ENCODE peak calls at places on chromosomes 7 and 10, in five cellular contexts. H is GM23248, F is GM23338, K is hepatocyte, G is PC-9. B is an unnamed sample.

GRCh38 chr7:43443380-43443779 is 139.5 kb upstream of the STK17A start:
- DNase-seq in H (no peak), F (no peak), K (no peak), G (no peak), B (no peak)

GRCh38 chr7:112173214-112173905 is 32.8 kb downstream of the DOCK4 start:
- DNase-seq in H (no peak), F (no peak), K (no peak), G (no peak), B (no peak)

GRCh38 chr10:72846225-72846624 is 47.3 kb upstream of the OIT3 start:
- DNase-seq in H (peak; percentile 79), F (no peak), K (no peak), G (peak; percentile 50), B (no peak)

GRCh38 chr10:93518531-93518930 is 22.1 kb downstream of the CEP55 start:
- DNase-seq in H (no peak), F (no peak), K (no peak), G (no peak), B (no peak)

GRCh38 chr7:105718511-105718925 is 137.2 kb upstream of the EFCAB10 start:
- DNase-seq in H (no peak), F (no peak), K (no peak), G (peak; percentile 97), B (no peak)

GRCh38 chr7:75957021-75957736 is 37.2 kb downstream of the TMEM120A start:
- DNase-seq in H (no peak), F (peak; percentile 78), K (peak; percentile 59), G (peak; percentile 94), B (no peak)

GRCh38 chr10:74882831-74883230 is 56.4 kb downstream of the KAT6B start:
- DNase-seq in H (peak; percentile 45), F (no peak), K (no peak), G (no peak), B (no peak)

GRCh38 chr7:127983804-127984332 is 47.4 kb downstream of the LRRC4 start:
- DNase-seq in H (peak; percentile 45), F (no peak), K (peak; percentile 49), G (peak; percentile 8), B (no peak)

GRCh38 chr7:148669907-148670306 is 28.8 kb upstream of the CUL1 start:
- DNase-seq in H (no peak), F (no peak), K (no peak), G (no peak), B (no peak)

GRCh38 chr7:91550931-91551330 is 286.7 kb downstream of the FZD1 start:
- DNase-seq in H (no peak), F (no peak), K (no peak), G (no peak), B (no peak)

GRCh38 chr7:149714910-149715471 is 58.4 kb downstream of the ZNF467 start:
- DNase-seq in H (peak; percentile 49), F (no peak), K (no peak), G (no peak), B (no peak)

GRCh38 chr7:14196555-14196954 is 207.1 kb upstream of the ETV1 start:
- DNase-seq in H (peak; percentile 65), F (no peak), K (no peak), G (no peak), B (no peak)

GRCh38 chr10:71079761-71080380 is 132.5 kb upstream of the UNC5B start:
- DNase-seq in H (no peak), F (no peak), K (no peak), G (no peak), B (no peak)

GRCh38 chr10:113153493-113154127 is 203.6 kb downstream of the TCF7L2 start:
- DNase-seq in H (peak; percentile 9), F (no peak), K (no peak), G (no peak), B (no peak)

GRCh38 chr7:29193316-29194205 is 1.0 kb upstream of the CHN2 start:
- DNase-seq in H (peak; percentile 5), F (peak; percentile 45), K (peak; percentile 32), G (no peak), B (no peak)

GRCh38 chr10:74153123-74153522 is 2.1 kb downstream of the ADK start:
- DNase-seq in H (peak; percentile 72), F (peak; percentile 68), K (no peak), G (no peak), B (no peak)

GRCh38 chr10:125379592-125379991 is 219.2 kb upstream of the CTBP2 start:
- DNase-seq in H (no peak), F (no peak), K (no peak), G (no peak), B (no peak)

GRCh38 chr7:148962823-148963582 is 65.3 kb downstream of the PDIA4 start:
- DNase-seq in H (peak; percentile 82), F (peak; percentile 62), K (peak; percentile 78), G (peak; percentile 62), B (peak; percentile 78)

GRCh38 chr10:132891994-132892393 is 50.4 kb downstream of the CFAP46 start:
- DNase-seq in H (peak; percentile 78), F (no peak), K (peak; percentile 62), G (no peak), B (no peak)

GRCh38 chr10:24844742-24845141 is 107.7 kb downstream of the PRTFDC1 start:
- DNase-seq in H (no peak), F (no peak), K (no peak), G (no peak), B (no peak)
- H3K9me2 ChIP-seq in H (no peaks in the 10 kb centered on the region), F (no peaks in the 10 kb centered on the region), K (no peaks in the 10 kb centered on the region), G (no peaks in the 10 kb centered on the region), B (no peaks in the 10 kb centered on the region)

GRCh38 chr7:1385086-1385808 is 74.0 kb downstream of the MICALL2 start:
- DNase-seq in H (no peak), F (no peak), K (no peak), G (no peak), B (no peak)
- H3K79me2 ChIP-seq in H (no peaks in the 10 kb centered on the region), F (no peaks in the 10 kb centered on the region), K (no peaks in the 10 kb centered on the region), G (no peaks in the 10 kb centered on the region), B (no peaks in the 10 kb centered on the region)

DNA sequence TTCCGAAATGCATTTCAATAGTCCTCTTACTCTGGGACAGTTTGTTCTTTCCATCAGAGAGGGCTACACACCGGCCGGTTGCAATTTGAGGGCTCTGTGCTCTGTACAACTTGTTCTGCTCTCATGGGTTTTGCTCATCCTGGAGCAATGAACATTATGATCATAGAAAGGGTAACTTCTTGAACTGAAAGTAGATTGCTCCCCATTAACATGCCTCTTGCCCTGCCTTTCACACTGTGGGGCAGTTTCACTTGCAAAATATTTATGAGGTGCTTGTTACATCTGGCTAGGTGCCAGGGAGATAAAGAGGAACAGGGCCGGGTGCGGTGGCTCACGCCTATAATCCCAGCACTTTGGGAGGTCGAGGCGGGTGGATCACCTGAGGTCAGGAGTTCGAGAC is 97.3 kb upstream of the MPP7 start:
- DNase-seq in H (no peak), F (no peak), K (no peak), G (no peak), B (no peak)
- H3K9me2 ChIP-seq in H (no peaks in the 10 kb centered on the region), F (no peaks in the 10 kb centered on the region), K (no peaks in the 10 kb centered on the region), G (no peaks in the 10 kb centered on the region), B (no peaks in the 10 kb centered on the region)

GRCh38 chr7:130933919-130934318 is 199.9 kb upstream of the KLF14 start:
- DNase-seq in H (no peak), F (no peak), K (no peak), G (no peak), B (no peak)

GRCh38 chr7:130932088-130932487 is 198.1 kb upstream of the KLF14 start:
- DNase-seq in H (no peak), F (no peak), K (no peak), G (no peak), B (no peak)

GRCh38 chr7:130930710-130931109 is 196.7 kb upstream of the KLF14 start:
- DNase-seq in H (no peak), F (no peak), K (no peak), G (no peak), B (no peak)

GRCh38 chr7:130930260-130930659 is 196.3 kb upstream of the KLF14 start:
- DNase-seq in H (no peak), F (no peak), K (no peak), G (no peak), B (no peak)

DNA sequence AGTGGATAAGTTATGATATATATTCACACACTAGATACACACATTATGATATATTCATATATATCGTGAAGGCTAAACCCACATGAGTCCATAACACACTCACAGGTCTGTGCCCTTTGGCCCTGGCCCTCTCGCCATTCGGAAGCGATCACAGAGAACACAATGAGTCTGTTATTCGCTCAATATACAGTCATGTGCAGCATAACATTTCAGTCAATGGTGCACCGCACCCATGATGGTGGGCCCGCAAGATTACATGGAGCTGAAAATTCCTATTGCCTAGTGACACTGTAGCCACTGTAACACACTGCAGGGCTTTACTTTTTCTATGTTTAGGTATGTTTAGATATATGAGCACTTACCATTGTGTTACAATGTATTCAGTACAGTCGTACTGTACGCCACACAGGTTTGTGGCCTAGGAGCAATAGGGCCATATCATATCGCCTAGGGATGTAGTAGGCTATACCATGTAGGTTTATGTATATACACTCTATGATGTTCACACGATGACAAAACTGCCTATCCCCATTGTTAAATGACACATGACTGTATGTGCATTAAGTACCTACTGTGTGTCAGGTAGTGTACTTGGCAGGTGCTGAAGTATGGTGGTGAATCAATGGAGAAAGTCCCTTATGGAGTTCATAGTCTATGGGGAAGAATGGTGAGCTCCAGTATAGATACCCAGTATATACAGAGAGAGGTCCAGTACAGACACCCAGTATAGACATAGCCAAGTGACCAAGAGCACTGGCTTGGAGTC is 198.8 kb upstream of the KLF14 start:
- DNase-seq in H (no peak), F (no peak), K (no peak), G (no peak), B (no peak)
- H3K79me2 ChIP-seq in H (peaks cover 100% of the 10 kb centered on the region), F (peaks cover 11% of the 10 kb centered on the region), K (no peaks in the 10 kb centered on the region), G (peaks cover 86% of the 10 kb centered on the region), B (no peaks in the 10 kb centered on the region)

DNA sequence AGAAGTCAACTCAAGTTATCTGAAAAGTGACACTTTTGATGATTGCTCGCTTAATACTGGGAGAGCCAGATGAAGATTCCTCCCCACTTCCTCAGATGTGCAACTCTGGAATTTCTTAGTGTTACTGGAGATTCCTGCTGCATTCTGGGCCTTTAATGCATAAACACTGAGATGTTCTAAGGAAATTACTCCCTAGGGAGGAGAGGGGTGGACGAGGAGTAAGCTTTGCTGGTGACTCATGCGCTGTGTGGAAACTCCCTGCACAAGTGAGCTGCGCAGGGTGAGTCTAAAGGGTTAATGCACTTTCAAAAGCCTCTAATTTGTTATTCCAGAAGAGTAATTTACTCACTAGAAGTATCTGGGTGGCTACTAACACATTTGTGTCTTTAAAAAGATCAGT is 46.3 kb downstream of the EGFR start:
- DNase-seq in H (peak; percentile 100), F (no peak), K (peak; percentile 83), G (peak; percentile 78), B (no peak)
- H3K9me2 ChIP-seq in H (no peaks in the 10 kb centered on the region), F (no peaks in the 10 kb centered on the region), K (no peaks in the 10 kb centered on the region), G (no peaks in the 10 kb centered on the region), B (no peaks in the 10 kb centered on the region)

B was measured in OCI-LY7.